ENCODE peak calls at places on chromosomes 4 and X, in four cellular contexts. One of them, this sample, is unnamed.

GRCh38 chrX:23634181-23634580 is 33.1 kb upstream of the PRDX4 start:
- DNase-seq in HepG2: no peak
- DNase-seq in K562: no peak
- DNase-seq in H1: no peak
- DNase-seq in this sample: peak

GRCh38 chrX:8731579-8732395 is at the start of gene ANOS1:
- DNase-seq in HepG2: no peak
- DNase-seq in K562: no peak
- DNase-seq in H1: peak
- DNase-seq in this sample: peak

GRCh38 chr4:8278421-8279287 is 9.1 kb downstream of the HTRA3 start:
- DNase-seq in K562: no peak
- DNase-seq in HepG2: no peak
- DNase-seq in H1: no peak
- DNase-seq in this sample: peak

GRCh38 chr4:10335050-10335449 is 122.2 kb downstream of the ZNF518B start:
- DNase-seq in K562: no peak
- DNase-seq in H1: no peak
- DNase-seq in HepG2: no peak
- DNase-seq in this sample: no peak

GRCh38 chrX:15451913-15452312 is 41.2 kb downstream of the PIR start:
- DNase-seq in K562: no peak
- DNase-seq in HepG2: no peak
- DNase-seq in H1: no peak
- DNase-seq in this sample: no peak

GRCh38 chrX:47748576-47748975 is 88.1 kb upstream of the ZNF81 start:
- DNase-seq in H1: no peak
- DNase-seq in HepG2: no peak
- DNase-seq in K562: no peak
- DNase-seq in this sample: no peak

GRCh38 chrX:69815063-69815462 is 199.2 kb downstream of the EDA start:
- DNase-seq in K562: no peak
- DNase-seq in HepG2: no peak
- DNase-seq in H1: no peak
- DNase-seq in this sample: no peak

GRCh38 chrX:37926700-37927099 is 79.3 kb upstream of the DYNLT3 start:
- DNase-seq in K562: peak
- DNase-seq in HepG2: peak
- DNase-seq in H1: no peak
- DNase-seq in this sample: peak

GRCh38 chr4:163157157-163157556 is 9.5 kb downstream of the NAF1 start:
- DNase-seq in HepG2: no peak
- DNase-seq in K562: no peak
- DNase-seq in H1: no peak
- DNase-seq in this sample: no peak

GRCh38 chr4:26803462-26803861 is 57.2 kb upstream of the STIM2 start:
- DNase-seq in HepG2: no peak
- DNase-seq in K562: no peak
- DNase-seq in H1: no peak
- DNase-seq in this sample: no peak

GRCh38 chrX:134981910-134982309 is 8.9 kb upstream of the SMIM10 start:
- DNase-seq in HepG2: no peak
- DNase-seq in H1: no peak
- DNase-seq in K562: peak
- DNase-seq in this sample: no peak

GRCh38 chr4:25180524-25181131 is 20.4 kb upstream of the SEPSECS start:
- DNase-seq in K562: peak
- DNase-seq in HepG2: peak
- DNase-seq in H1: no peak
- DNase-seq in this sample: peak

GRCh38 chr4:163179207-163179606 is 12.5 kb upstream of the NAF1 start:
- DNase-seq in H1: no peak
- DNase-seq in HepG2: no peak
- DNase-seq in K562: no peak
- DNase-seq in this sample: no peak

GRCh38 chr4:168589154-168589553 is 92.3 kb downstream of the PALLD start:
- DNase-seq in HepG2: no peak
- DNase-seq in H1: no peak
- DNase-seq in K562: no peak
- DNase-seq in this sample: peak

GRCh38 chrX:139931646-139932076 is 1.2 kb downstream of the ATP11C start:
- DNase-seq in K562: peak
- DNase-seq in HepG2: no peak
- DNase-seq in H1: no peak
- DNase-seq in this sample: no peak

GRCh38 chrX:65196758-65197371 is 220.6 kb upstream of the ZC4H2 start:
- DNase-seq in K562: no peak
- DNase-seq in H1: peak
- DNase-seq in HepG2: peak
- DNase-seq in this sample: no peak

GRCh38 chrX:15749642-15750610 is 11.9 kb downstream of the CA5B start:
- DNase-seq in H1: no peak
- DNase-seq in HepG2: no peak
- DNase-seq in K562: no peak
- DNase-seq in this sample: peak

GRCh38 chr4:130545596-130545995 is 1449.6 kb downstream of the C4orf33 start:
- DNase-seq in HepG2: no peak
- DNase-seq in H1: no peak
- DNase-seq in K562: no peak
- DNase-seq in this sample: no peak

GRCh38 chr4:83231620-83232056 is 53.0 kb downstream of the COQ2 start:
- DNase-seq in K562: no peak
- DNase-seq in HepG2: peak
- DNase-seq in H1: no peak
- DNase-seq in this sample: no peak

GRCh38 chr4:136864580-136865185 is 667.6 kb downstream of the PCDH18 start:
- DNase-seq in K562: peak
- DNase-seq in H1: no peak
- DNase-seq in HepG2: peak
- DNase-seq in this sample: peak
- TF ChIP-seq MAX in K562: no peak
- TF ChIP-seq MAX in H1: no peak
- TF ChIP-seq MAX in HepG2: no peak
- TF ChIP-seq MAX in this sample: no peak

GRCh38 chr4:80097395-80098177 is 24.6 kb upstream of the ANTXR2 start:
- DNase-seq in HepG2: no peak
- DNase-seq in H1: no peak
- DNase-seq in K562: no peak
- DNase-seq in this sample: peak
- TF ChIP-seq POLR2AphosphoS5 in HepG2: no peak
- TF ChIP-seq POLR2AphosphoS5 in H1: no peak
- TF ChIP-seq POLR2AphosphoS5 in K562: no peak
- TF ChIP-seq POLR2AphosphoS5 in this sample: peak

GRCh38 chr4:67883463-67883862 is 339 bp downstream of the TMPRSS11D start:
- DNase-seq in HepG2: no peak
- DNase-seq in K562: no peak
- DNase-seq in H1: no peak
- DNase-seq in this sample: no peak

GRCh38 chr4:67881226-67881625 is 2.6 kb downstream of the TMPRSS11D start:
- DNase-seq in H1: no peak
- DNase-seq in K562: no peak
- DNase-seq in HepG2: no peak
- DNase-seq in this sample: no peak

GRCh38 chr4:67885727-67886126 is 1.9 kb upstream of the TMPRSS11D start:
- DNase-seq in H1: no peak
- DNase-seq in HepG2: no peak
- DNase-seq in K562: no peak
- DNase-seq in this sample: peak

GRCh38 chr4:67886281-67886680 is 2.5 kb upstream of the TMPRSS11D start:
- DNase-seq in H1: no peak
- DNase-seq in HepG2: no peak
- DNase-seq in K562: no peak
- DNase-seq in this sample: peak

DNA sequence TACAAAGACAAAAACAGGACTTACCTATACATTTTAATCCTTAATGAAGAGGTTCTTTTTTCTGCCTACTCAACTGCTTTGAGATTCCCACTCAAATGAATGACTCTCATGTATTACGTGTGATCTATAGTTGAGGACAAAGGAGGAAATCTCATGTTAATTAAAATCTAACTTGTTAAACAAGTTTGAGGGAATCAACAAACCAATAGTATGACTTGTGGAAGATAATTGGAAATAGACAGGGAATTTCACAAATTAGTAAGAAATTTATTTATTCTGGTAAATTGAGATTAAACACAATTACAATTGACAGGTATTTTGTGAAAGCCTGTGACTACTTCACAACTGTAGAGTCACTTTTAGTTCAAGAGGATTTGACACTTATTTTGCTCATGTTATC is at the start of gene TMPRSS11D:
- DNase-seq in HepG2: no peak
- DNase-seq in H1: no peak
- DNase-seq in K562: no peak
- DNase-seq in this sample: no peak
- TF ChIP-seq JUN in HepG2: no peak
- TF ChIP-seq JUN in H1: no peak
- TF ChIP-seq JUN in K562: no peak
- TF ChIP-seq JUN in this sample: no peak

DNA sequence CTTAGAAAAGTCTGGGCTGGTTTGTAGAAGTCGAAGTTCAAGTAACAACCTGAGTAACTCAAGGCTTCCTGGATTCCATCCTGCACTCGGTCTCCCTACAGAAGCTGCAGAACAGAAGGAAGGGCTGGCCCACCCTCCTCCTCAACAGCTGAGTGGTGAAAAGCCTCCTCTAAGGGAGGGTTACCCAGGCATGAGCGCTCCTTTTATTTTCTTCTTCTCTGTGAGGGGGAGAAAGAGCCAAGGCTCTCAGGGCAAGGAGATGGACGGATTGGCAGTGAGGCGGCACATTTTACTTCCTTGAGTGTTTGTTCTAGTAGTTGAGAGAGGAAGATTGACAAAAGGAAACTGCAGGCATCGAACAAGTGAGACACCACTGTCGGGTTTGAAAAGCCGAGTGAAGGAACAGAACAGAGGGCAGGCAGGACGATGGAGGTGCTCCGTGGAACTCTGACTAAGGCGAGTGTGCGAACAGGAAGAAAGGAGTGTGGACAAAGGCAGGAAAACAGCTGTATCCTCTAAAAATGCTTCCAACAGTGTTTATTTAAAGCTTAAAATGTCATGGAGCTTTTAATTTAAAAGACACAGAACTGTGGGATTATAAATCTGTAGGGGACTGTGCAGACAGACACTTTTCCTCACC is 38.4 kb upstream of the STS start:
- DNase-seq in K562: no peak
- DNase-seq in HepG2: no peak
- DNase-seq in H1: no peak
- DNase-seq in this sample: peak
- TF ChIP-seq MAX in K562: no peak
- TF ChIP-seq MAX in HepG2: no peak
- TF ChIP-seq MAX in H1: no peak
- TF ChIP-seq MAX in this sample: no peak

GRCh38 chr4:3111461-3111860 is 37.0 kb downstream of the HTT start:
- DNase-seq in HepG2: no peak
- DNase-seq in K562: no peak
- DNase-seq in H1: no peak
- DNase-seq in this sample: peak

GRCh38 chr4:3107271-3108185 is 33.0 kb downstream of the HTT start:
- DNase-seq in K562: no peak
- DNase-seq in H1: no peak
- DNase-seq in HepG2: no peak
- DNase-seq in this sample: peak

GRCh38 chr4:3108211-3108610 is 33.7 kb downstream of the HTT start:
- DNase-seq in K562: no peak
- DNase-seq in HepG2: no peak
- DNase-seq in H1: no peak
- DNase-seq in this sample: no peak

GRCh38 chr4:3112241-3112978 is 37.9 kb downstream of the HTT start:
- DNase-seq in K562: no peak
- DNase-seq in H1: no peak
- DNase-seq in HepG2: no peak
- DNase-seq in this sample: peak

DNA sequence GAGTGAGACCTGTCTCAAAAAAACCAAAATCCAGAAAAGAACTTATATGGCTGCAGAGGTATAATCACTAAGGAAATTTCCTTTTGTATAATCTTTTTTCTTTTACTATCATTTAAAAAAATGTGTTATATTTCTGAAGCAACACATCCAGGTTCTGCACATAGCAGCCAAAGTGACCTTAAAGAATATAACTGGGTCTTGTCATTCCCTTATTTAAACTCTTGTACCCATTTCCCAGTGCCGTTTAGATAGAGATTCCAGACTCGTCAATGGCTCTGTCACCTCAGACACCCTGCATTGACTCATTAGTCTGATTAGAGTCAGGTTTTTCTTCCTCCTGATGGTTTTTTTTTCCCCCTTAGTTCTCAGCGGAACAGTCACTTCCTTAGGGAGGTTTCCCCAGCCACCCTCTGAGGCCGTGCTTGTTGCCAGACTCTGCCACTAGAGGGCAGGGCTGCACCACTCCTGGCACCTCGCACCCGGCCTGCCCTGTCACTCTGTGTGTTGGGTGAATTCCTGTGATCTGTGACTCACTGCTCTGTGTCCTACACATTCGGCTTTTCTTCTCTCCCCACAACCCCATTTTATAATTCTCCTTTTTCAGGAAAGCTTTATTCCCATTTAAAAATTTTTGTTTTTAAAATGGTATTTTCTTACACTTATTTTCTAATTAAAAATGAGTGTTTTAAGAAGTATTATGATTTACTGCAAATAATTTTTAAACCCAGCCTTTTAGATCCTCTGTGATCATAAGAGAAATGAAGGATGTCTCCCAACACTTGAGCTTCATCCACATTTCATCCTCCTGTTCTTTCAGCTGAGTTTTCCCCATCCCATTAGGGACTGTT is 32.1 kb downstream of the HTT start:
- DNase-seq in H1: peak
- DNase-seq in HepG2: peak
- DNase-seq in K562: peak
- DNase-seq in this sample: peak
- TF ChIP-seq POLR2AphosphoS5 in H1: no peak
- TF ChIP-seq POLR2AphosphoS5 in HepG2: no peak
- TF ChIP-seq POLR2AphosphoS5 in K562: no peak
- TF ChIP-seq POLR2AphosphoS5 in this sample: peak

GRCh38 chrX:107602694-107603239 is 25.5 kb upstream of the PRPS1 start:
- DNase-seq in K562: no peak
- DNase-seq in H1: no peak
- DNase-seq in HepG2: no peak
- DNase-seq in this sample: no peak

GRCh38 chrX:107599371-107599970 is 28.8 kb upstream of the PRPS1 start:
- DNase-seq in K562: no peak
- DNase-seq in H1: no peak
- DNase-seq in HepG2: no peak
- DNase-seq in this sample: no peak

GRCh38 chrX:107601759-107602158 is 26.6 kb upstream of the PRPS1 start:
- DNase-seq in H1: no peak
- DNase-seq in HepG2: no peak
- DNase-seq in K562: no peak
- DNase-seq in this sample: no peak

GRCh38 chrX:107600366-107600765 is 27.9 kb upstream of the PRPS1 start:
- DNase-seq in H1: no peak
- DNase-seq in HepG2: no peak
- DNase-seq in K562: no peak
- DNase-seq in this sample: no peak

GRCh38 chrX:107601326-107601725 is 27.0 kb upstream of the PRPS1 start:
- DNase-seq in HepG2: no peak
- DNase-seq in K562: no peak
- DNase-seq in H1: no peak
- DNase-seq in this sample: no peak
- TF ChIP-seq JUN in HepG2: no peak
- TF ChIP-seq JUN in K562: no peak
- TF ChIP-seq JUN in H1: no peak
- TF ChIP-seq JUN in this sample: no peak

GRCh38 chrX:108018659-108019381 is 26.0 kb upstream of the VSIG1 start:
- DNase-seq in HepG2: no peak
- DNase-seq in H1: no peak
- DNase-seq in K562: no peak
- DNase-seq in this sample: no peak
- TF ChIP-seq MAX in HepG2: no peak
- TF ChIP-seq MAX in H1: no peak
- TF ChIP-seq MAX in K562: no peak
- TF ChIP-seq MAX in this sample: no peak